ENCODE peak calls at places on chromosomes 1 and 21, in six cellular contexts. G, X, H, T, E and K are unnamed samples.

GRCh38 chr1:206698990-206699586 is 14.4 kb downstream of the MAPKAPK2 start:
- DNase-seq in G (no peak), X (no peak), H (no peak), T (no peak), E (no peak), K (no peak)

GRCh38 chr1:156006666-156007376 is 13.9 kb downstream of the SSR2 start:
- DNase-seq in G (no peak), X (no peak), H (no peak), T (no peak), E (no peak), K (no peak)

GRCh38 chr21:39175154-39175553 is 8.1 kb downstream of the PSMG1 start:
- DNase-seq in G (no peak), X (no peak), H (no peak), T (no peak), E (no peak), K (no peak)

GRCh38 chr21:41710823-41711160 is 56.1 kb downstream of the RIPK4 start:
- DNase-seq in G (no peak), X (no peak), H (no peak), T (no peak), E (no peak), K (no peak)

GRCh38 chr1:87044840-87045239 is 130.4 kb downstream of the HS2ST1 start:
- DNase-seq in G (no peak), X (peak), H (no peak), T (no peak), E (no peak), K (no peak)

GRCh38 chr1:38446936-38447335 is 400.3 kb upstream of the POU3F1 start:
- DNase-seq in G (no peak), X (no peak), H (no peak), T (no peak), E (no peak), K (no peak)

GRCh38 chr1:60068393-60069045 is 5.1 kb downstream of the C1orf87 start:
- DNase-seq in G (peak), X (no peak), H (no peak), T (no peak), E (no peak), K (no peak)

GRCh38 chr1:227900571-227901051 is 47.1 kb downstream of the WNT9A start:
- DNase-seq in G (no peak), X (no peak), H (no peak), T (no peak), E (no peak), K (no peak)

GRCh38 chr1:114137497-114137896 is 16.2 kb downstream of the SYT6 start:
- DNase-seq in G (no peak), X (no peak), H (no peak), T (no peak), E (no peak), K (no peak)

GRCh38 chr1:235315735-235316134 is 12.2 kb downstream of the ARID4B start:
- DNase-seq in G (no peak), X (no peak), H (no peak), T (no peak), E (no peak), K (no peak)

GRCh38 chr1:164240081-164240480 is 318.9 kb upstream of the PBX1 start:
- DNase-seq in G (no peak), X (no peak), H (no peak), T (no peak), E (peak), K (peak)